ENCODE peak calls at places on chromosome 14, in four cellular contexts. T is A549, V is cardiac fibroblast, D is GM12865. U is an unnamed sample.

GRCh38 chr14:61514927-61515326 is 180.4 kb upstream of the HIF1A start:
- DNase-seq in D (no peak), V (no peak), T (no peak), U (no peak)

GRCh38 chr14:50319293-50319692 is 7.2 kb downstream of the DMAC2L start:
- DNase-seq in T (no peak), D (no peak), V (peak), U (peak)

GRCh38 chr14:103401223-103402214 is 16.3 kb downstream of the MARK3 start:
- DNase-seq in V (peak), T (no peak), D (peak), U (peak)

GRCh38 chr14:70018713-70019201 is 139.5 kb downstream of the SMOC1 start:
- DNase-seq in D (peak), T (no peak), V (no peak), U (peak)

GRCh38 chr14:52399886-52400599 is 85.9 kb downstream of the PTGER2 start:
- DNase-seq in V (no peak), T (no peak), D (no peak), U (peak)

GRCh38 chr14:68968721-68969120 is 10.4 kb downstream of the ACTN1 start:
- DNase-seq in D (no peak), V (peak), T (no peak), U (no peak)

GRCh38 chr14:84273181-84273580 is 1256.8 kb upstream of the FLRT2 start:
- DNase-seq in T (no peak), D (no peak), V (no peak), U (no peak)

GRCh38 chr14:50061664-50062437 is 54.5 kb downstream of the VCPKMT start:
- DNase-seq in V (peak), T (no peak), D (peak), U (peak)

GRCh38 chr14:22646570-22647254 is 2.6 kb upstream of the OR6J1 start:
- DNase-seq in D (no peak), V (peak), T (peak), U (peak)

GRCh38 chr14:73208846-73209245 is 28.5 kb upstream of the PAPLN start:
- DNase-seq in V (no peak), T (no peak), D (no peak), U (no peak)

GRCh38 chr14:101465795-101466448 is 95.4 kb upstream of the DIO3 start:
- DNase-seq in T (no peak), V (no peak), D (no peak), U (no peak)

GRCh38 chr14:83294941-83295340 is 1761.3 kb upstream of the SEL1L start:
- DNase-seq in T (no peak), D (no peak), V (peak), U (no peak)

GRCh38 chr14:100871234-100872186 is 32.0 kb downstream of the RTL1 start:
- DNase-seq in T (peak), D (no peak), V (peak), U (peak)

GRCh38 chr14:36580856-36581831 is 1.3 kb downstream of the NKX2-8 start:
- DNase-seq in D (peak), T (peak), V (peak), U (peak)

GRCh38 chr14:101499513-101499912 is 61.8 kb upstream of the DIO3 start:
- DNase-seq in V (no peak), T (no peak), D (no peak), U (no peak)

GRCh38 chr14:24814944-24815343 is 181.0 kb upstream of the GZMB start:
- DNase-seq in T (no peak), V (no peak), D (no peak), U (no peak)

GRCh38 chr14:104697892-104698583 is 8.6 kb downstream of the INF2 start:
- DNase-seq in D (no peak), T (no peak), V (no peak), U (no peak)

GRCh38 chr14:58414845-58415244 is 12.5 kb downstream of the TIMM9 start:
- DNase-seq in T (peak), D (no peak), V (no peak), U (no peak)

GRCh38 chr14:101475468-101476257 is 85.6 kb upstream of the DIO3 start:
- DNase-seq in V (peak), D (no peak), T (peak), U (peak)

GRCh38 chr14:102578821-102579220 is 13.6 kb upstream of the RCOR1 start:
- DNase-seq in V (no peak), D (no peak), T (no peak), U (no peak)

GRCh38 chr14:87111741-87112140 is 881.2 kb downstream of the GALC start:
- DNase-seq in V (no peak), T (no peak), D (no peak), U (no peak)

GRCh38 chr14:55103005-55103640 is 25.9 kb upstream of the LGALS3 start:
- DNase-seq in V (peak), D (peak), T (peak), U (peak)

GRCh38 chr14:22748188-22748587 is 18.3 kb upstream of the OXA1L start:
- DNase-seq in D (no peak), V (no peak), T (peak), U (no peak)

GRCh38 chr14:46048127-46048526 is 603.5 kb downstream of the RPL10L start:
- DNase-seq in T (peak), D (peak), V (peak), U (peak)

GRCh38 chr14:95529242-95529641 is 5.6 kb upstream of the GLRX5 start:
- DNase-seq in V (no peak), T (no peak), D (no peak), U (no peak)

GRCh38 chr14:53509227-53509822 is 356.2 kb upstream of the DDHD1 start:
- DNase-seq in V (peak), D (no peak), T (no peak), U (peak)

GRCh38 chr14:61330511-61330910 is 9.1 kb downstream of the PRKCH start:
- DNase-seq in V (no peak), T (no peak), D (peak), U (no peak)

GRCh38 chr14:103129301-103130016 is 6.2 kb downstream of the TNFAIP2 start:
- DNase-seq in D (no peak), T (no peak), V (no peak), U (no peak)

GRCh38 chr14:103003850-103004249 is 53.5 kb downstream of the CDC42BPB start:
- DNase-seq in V (no peak), T (no peak), D (no peak), U (no peak)

GRCh38 chr14:24415421-24416253 is 13.8 kb downstream of the CBLN3 start:
- DNase-seq in D (no peak), V (no peak), T (no peak), U (no peak)

GRCh38 chr14:22380511-22381455 is 208.2 kb downstream of the DAD1 start:
- DNase-seq in D (no peak), T (no peak), V (peak), U (peak)

GRCh38 chr14:65985976-65986375 is 500.2 kb upstream of the CCDC196 start:
- DNase-seq in T (no peak), D (no peak), V (no peak), U (no peak)

GRCh38 chr14:102591372-102591943 is 991 bp upstream of the RCOR1 start:
- DNase-seq in V (peak), T (peak), D (peak), U (peak)

GRCh38 chr14:98210045-98210678 is 1061.8 kb downstream of the BCL11B start:
- DNase-seq in T (no peak), D (peak), V (no peak), U (no peak)

GRCh38 chr14:81436296-81437138 is 36.4 kb upstream of the STON2 start:
- DNase-seq in T (peak), V (peak), D (no peak), U (peak)

GRCh38 chr14:77181124-77181602 is 435 bp upstream of the TMEM63C start:
- DNase-seq in V (no peak), D (no peak), T (no peak), U (no peak)
- H3K4me3 ChIP-seq in V (no peak), D (no peak), T (peak), U (no peak)

DNA sequence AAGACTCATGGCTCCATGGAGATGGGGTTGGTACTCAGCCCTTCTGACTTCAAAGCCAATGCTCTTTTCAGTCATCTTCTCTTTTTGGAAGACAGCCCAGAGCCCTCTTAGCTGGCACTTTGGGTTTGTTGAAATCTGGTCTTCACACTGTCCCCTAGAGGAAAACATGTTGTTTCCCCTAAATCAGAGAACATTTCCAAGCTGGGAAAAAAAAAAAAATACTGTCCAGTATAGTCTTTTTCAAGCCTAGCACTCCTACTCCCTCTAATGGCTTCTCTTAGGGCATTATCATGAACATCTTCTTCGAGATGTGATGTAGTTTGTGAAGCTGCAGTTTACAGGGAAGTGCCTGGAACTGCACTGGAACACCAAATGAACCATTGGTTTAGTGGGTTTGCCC is 3.0 kb upstream of the ZC3H14 start:
- DNase-seq in V (peak), D (no peak), T (peak), U (peak)
- TF ChIP-seq CTCF in V (peak), D (no peak), T (peak), U (peak)

DNA sequence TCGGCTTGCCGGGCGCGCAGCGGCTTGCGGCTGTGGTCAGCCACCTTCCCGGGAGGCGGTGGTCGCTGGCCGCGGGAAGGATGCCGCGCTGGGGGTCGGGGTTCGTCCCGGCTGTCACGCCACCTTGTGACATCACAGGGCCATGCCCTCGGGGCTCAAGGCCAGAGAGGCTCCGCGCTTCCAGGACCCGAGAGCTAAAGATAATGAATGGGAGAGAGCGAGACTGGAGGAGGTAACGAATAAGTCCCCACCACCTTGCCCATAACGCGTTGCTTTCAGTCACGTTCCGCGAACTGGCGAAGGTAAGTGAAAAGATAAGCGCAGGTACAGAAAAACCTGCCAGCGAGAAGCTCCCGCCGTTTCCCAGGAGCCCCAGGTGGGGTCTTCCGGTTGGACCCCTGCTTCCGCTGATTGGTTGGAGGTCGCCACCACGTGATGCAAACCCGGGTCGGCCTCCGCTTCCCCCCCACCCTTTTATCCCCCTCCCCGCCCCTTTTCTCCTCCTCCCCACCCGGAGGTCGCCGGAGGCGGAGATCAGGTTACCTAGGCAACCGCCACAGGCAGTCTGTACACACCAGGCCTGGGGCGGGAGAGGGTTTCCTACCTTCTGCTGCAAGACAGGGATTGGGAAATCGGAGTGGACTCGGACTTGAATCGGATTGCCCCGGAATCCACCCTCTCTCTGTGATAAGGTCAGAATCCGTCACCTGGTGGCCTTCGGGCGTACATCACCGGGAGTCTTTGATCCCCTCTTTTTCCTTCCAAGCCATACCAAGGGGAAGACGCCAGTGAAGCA is at the start of gene LRRC9:
- DNase-seq in T (no peak), D (peak), V (peak), U (no peak)
- H3K4me3 ChIP-seq in T (peak), D (peak), V (peak), U (peak)

GRCh38 chr14:74563233-74563585 is 48.8 kb downstream of the LTBP2 start:
- DNase-seq in T (peak), D (no peak), V (peak), U (peak)
- TF ChIP-seq CTCF in T (no peak), D (no peak), V (no peak), U (no peak)

GRCh38 chr14:34003691-34004090 is 52.8 kb upstream of the EGLN3 start:
- DNase-seq in T (no peak), V (no peak), D (no peak), U (peak)
- H3K4me3 ChIP-seq in T (no peak), V (no peak), D (no peak), U (no peak)

DNA sequence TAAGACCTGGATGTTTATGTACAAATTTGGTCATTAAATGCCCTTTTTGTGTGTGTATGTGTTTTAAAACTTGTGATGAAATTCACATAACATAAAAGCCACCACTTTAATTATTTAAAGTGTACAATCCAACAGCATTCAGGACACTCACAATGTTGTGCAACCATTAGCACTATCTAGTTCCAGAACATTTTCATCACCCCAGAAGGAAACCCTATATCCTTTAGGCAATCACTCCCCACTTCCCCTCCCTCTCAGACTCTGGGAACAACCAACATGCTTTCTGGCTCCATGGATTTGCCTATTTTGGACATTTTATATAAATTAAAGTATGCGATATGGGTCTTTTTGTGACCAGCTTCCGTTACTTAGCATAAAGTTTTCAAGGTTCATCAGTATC is 124.6 kb downstream of the TTC7B start:
- DNase-seq in V (no peak), T (no peak), D (no peak), U (peak)
- TF ChIP-seq CTCF in V (no peak), T (no peak), D (no peak), U (no peak)

GRCh38 chr14:32473476-32473875 is 144.4 kb downstream of the AKAP6 start:
- DNase-seq in T (peak), V (peak), D (no peak), U (peak)
- H3K4me3 ChIP-seq in T (no peak), V (no peak), D (no peak), U (no peak)

GRCh38 chr14:30339311-30339901 is 219.6 kb upstream of the G2E3 start:
- DNase-seq in T (no peak), D (no peak), V (no peak), U (no peak)
- TF ChIP-seq CTCF in T (no peak), D (no peak), V (no peak), U (no peak)

GRCh38 chr14:93033983-93034670 is 81.6 kb downstream of the ITPK1 start:
- DNase-seq in T (no peak), D (peak), V (no peak), U (no peak)
- H3K4me3 ChIP-seq in T (no peak), D (no peak), V (no peak), U (no peak)